ENCODE peak calls at places on chromosomes 12 and 14, in five cellular contexts. M, S, I, Z and K are unnamed samples.

GRCh38 chr12:6962285-6963015 is 8.0 kb downstream of the PHB2 start:
- DNase-seq in M (peak; percentile 58), I (no peak), Z (no peak), S (no peak), K (no peak)

GRCh38 chr14:70894868-70895267 is 12.4 kb upstream of the PCNX1 start:
- DNase-seq in S (no peak), I (no peak), M (no peak), Z (no peak), K (no peak)

GRCh38 chr12:124778411-124778810 is 85.3 kb downstream of the SCARB1 start:
- DNase-seq in I (no peak), S (no peak), Z (no peak), M (no peak), K (peak; percentile 56)

GRCh38 chr12:32891956-32892355 is 4.6 kb downstream of the PKP2 start:
- DNase-seq in M (peak; percentile 95), Z (no peak), S (peak; percentile 20), I (no peak), K (no peak)

GRCh38 chr12:76152161-76152807 is 67.8 kb upstream of the NAP1L1 start:
- DNase-seq in Z (peak; percentile 41), S (no peak), I (no peak), M (no peak), K (peak; percentile 47)

GRCh38 chr14:41607966-41608663 is 1.4 kb downstream of the LRFN5 start:
- DNase-seq in I (no peak), M (peak; percentile 78), Z (no peak), S (no peak), K (no peak)

GRCh38 chr12:1093166-1093751 is 102.2 kb downstream of the ERC1 start:
- DNase-seq in M (peak; percentile 85), Z (peak; percentile 29), S (peak; percentile 75), I (no peak), K (peak; percentile 48)

GRCh38 chr12:508795-509194 is 49.1 kb downstream of the B4GALNT3 start:
- DNase-seq in I (no peak), S (no peak), Z (no peak), M (no peak), K (no peak)

GRCh38 chr12:82470906-82471512 is 112.7 kb downstream of the METTL25 start:
- DNase-seq in S (no peak), Z (no peak), M (peak; percentile 17), I (no peak), K (no peak)

GRCh38 chr12:12470751-12471300 is 91.8 kb downstream of the DUSP16 start:
- DNase-seq in S (no peak), I (no peak), Z (no peak), M (no peak), K (no peak)

DNA sequence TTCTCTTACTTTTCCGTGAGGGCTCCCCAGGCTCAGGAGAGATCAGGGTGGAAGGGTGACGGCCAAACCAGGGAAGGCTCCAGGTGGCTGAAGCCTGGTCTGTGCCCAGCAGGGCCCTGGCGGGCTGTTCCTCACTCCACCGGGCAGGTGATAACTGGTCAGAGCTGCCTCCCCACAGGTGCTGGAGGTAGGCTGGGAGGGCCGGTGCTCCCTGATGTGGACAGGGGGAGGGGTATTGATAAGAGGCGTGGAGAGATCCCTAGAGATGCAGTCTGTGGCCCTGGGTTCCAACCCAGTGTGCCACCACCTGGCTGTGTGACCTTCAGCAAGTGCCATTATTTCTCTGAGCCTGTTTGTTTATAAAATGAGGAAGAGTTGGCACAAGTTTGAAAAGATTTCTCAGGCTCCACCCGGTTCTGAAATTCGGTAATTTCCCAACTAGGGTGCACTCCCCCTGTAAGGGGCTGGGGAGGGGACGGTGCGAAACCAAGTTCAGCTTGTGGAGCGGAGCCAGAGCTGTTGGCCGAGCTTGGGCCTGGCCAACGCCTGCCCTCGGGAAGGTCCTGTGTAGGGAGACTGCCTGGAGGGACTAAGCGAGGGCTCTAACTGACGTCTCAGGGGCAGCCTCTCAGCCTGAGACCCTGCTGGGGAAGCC is 999 bp upstream of the NR4A1 start:
- DNase-seq in M (peak; percentile 68), Z (no peak), I (no peak), S (no peak), K (no peak)
- TF ChIP-seq CTCF in M (no peak), Z (no peak), I (no peak), S (no peak), K (no peak)

DNA sequence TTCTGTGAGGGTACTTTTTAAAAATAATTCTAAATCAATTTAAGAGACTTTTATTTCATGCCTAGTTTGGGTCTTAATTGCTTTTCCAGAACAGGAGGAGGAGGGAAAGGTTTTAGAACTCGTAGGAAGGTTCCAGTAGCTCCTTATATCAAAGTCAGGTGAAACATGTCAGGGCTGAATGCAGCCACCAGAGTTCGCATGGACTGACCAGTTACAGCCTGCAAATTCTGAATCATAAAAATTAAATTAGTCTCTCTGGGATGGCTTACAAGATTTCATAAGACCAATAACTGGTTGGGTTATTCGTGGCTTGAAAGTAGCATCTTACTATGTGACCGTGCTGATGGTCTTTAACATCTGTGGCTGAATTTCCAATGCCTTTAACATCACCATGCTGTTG is 410 bp downstream of the BDKRB1 start:
- DNase-seq in Z (no peak), M (no peak), S (no peak), I (no peak), K (no peak)
- TF ChIP-seq CTCF in Z (no peak), M (no peak), S (no peak), I (no peak), K (no peak)

GRCh38 chr14:80637726-80638619 is 303.6 kb downstream of the CEP128 start:
- DNase-seq in S (no peak), M (no peak), I (no peak), Z (no peak), K (no peak)

GRCh38 chr14:80634106-80634758 is 307.3 kb downstream of the CEP128 start:
- DNase-seq in S (no peak), Z (no peak), I (no peak), M (no peak), K (no peak)

GRCh38 chr14:80638620-80639215 is 302.8 kb downstream of the CEP128 start:
- DNase-seq in S (peak; percentile 89), Z (no peak), M (no peak), I (no peak), K (no peak)

DNA sequence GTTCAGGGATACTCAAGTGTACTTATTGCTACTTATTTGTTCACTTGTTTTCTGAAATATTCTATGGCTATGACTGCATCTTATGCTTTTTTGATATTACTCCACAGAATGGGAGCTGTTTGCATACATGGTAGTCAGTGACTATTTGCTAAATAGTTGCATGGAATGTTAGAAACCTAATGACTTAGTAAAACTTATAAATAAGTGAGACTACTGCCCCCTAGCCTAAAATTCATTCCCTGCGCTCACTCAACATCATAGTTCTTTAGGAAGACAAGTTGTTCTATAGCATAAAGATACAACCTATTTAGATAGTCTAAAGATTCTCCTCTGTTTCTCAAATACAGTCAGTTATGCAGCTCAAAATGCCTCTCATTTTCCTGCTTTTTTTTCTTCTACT is 305.5 kb downstream of the CEP128 start:
- DNase-seq in S (peak; percentile 47), I (no peak), Z (no peak), M (peak; percentile 63), K (no peak)
- TF ChIP-seq CTCF in S (peak; percentile 15), I (no peak), Z (peak; percentile 11), M (peak; percentile 82), K (no peak)

GRCh38 chr14:77245820-77246219 is 25.2 kb downstream of the NGB start:
- DNase-seq in Z (no peak), S (no peak), M (peak; percentile 55), I (no peak), K (no peak)
- TF ChIP-seq CTCF in Z (no peak), S (no peak), M (peak; percentile 56), I (no peak), K (no peak)

GRCh38 chr14:93155667-93156066 is 29.0 kb downstream of the MOAP1 start:
- DNase-seq in M (no peak), S (no peak), Z (no peak), I (no peak), K (no peak)

GRCh38 chr14:93161411-93161940 is 23.2 kb downstream of the MOAP1 start:
- DNase-seq in S (no peak), Z (no peak), M (no peak), I (no peak), K (no peak)

GRCh38 chr14:93156693-93157369 is 27.9 kb downstream of the MOAP1 start:
- DNase-seq in I (no peak), M (no peak), Z (no peak), S (no peak), K (no peak)

GRCh38 chr14:93163570-93163969 is 21.1 kb downstream of the MOAP1 start:
- DNase-seq in Z (peak; percentile 35), M (no peak), S (no peak), I (no peak), K (peak; percentile 40)

DNA sequence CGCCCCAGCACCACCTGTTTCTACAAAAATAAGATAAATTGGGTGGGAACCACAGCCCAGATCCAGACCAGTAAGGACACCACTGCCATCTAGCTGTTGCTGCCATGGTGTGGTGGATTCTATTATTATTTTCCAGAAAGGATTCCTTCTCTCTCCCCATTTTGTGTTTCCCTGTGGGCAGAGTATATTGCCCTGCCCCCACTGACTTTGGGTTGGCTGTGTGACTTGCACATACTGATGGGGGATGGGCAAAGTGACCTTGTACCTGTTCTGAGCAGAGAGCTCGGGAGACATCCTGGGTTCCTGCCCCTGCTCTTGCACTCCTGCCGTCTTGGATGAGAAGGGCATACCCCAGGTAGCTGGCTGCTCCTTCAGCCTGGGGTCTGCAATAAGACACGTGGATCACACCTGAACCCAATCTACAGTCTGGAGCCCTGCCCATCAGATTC is 24.3 kb downstream of the MOAP1 start:
- DNase-seq in I (no peak), S (peak; percentile 62), Z (no peak), M (peak; percentile 73), K (no peak)
- TF ChIP-seq CTCF in I (no peak), S (peak; percentile 58), Z (no peak), M (peak; percentile 50), K (peak; percentile 39)

GRCh38 chr12:59620326-59620725 is 24.5 kb downstream of the SLC16A7 start:
- DNase-seq in Z (no peak), M (no peak), S (no peak), I (no peak), K (no peak)
- TF ChIP-seq CTCF in Z (no peak), M (no peak), S (no peak), I (no peak), K (no peak)

GRCh38 chr12:47744005-47744651 is 14.6 kb downstream of the RAPGEF3 start:
- DNase-seq in I (no peak), S (peak; percentile 39), Z (peak; percentile 54), M (peak; percentile 94), K (no peak)
- TF ChIP-seq CTCF in I (no peak), S (peak; percentile 65), Z (peak; percentile 62), M (peak; percentile 78), K (peak; percentile 69)

GRCh38 chr12:103586132-103586531 is 941 bp upstream of the STAB2 start:
- DNase-seq in I (no peak), S (no peak), M (no peak), Z (no peak), K (no peak)
- TF ChIP-seq CTCF in I (no peak), S (peak; percentile 6), M (no peak), Z (no peak), K (peak; percentile 11)

GRCh38 chr12:22283508-22283907 is 51.0 kb downstream of the ST8SIA1 start:
- DNase-seq in M (peak; percentile 13), S (no peak), Z (no peak), I (no peak), K (no peak)
- TF ChIP-seq CTCF in M (no peak), S (no peak), Z (no peak), I (no peak), K (no peak)

GRCh38 chr12:98373019-98373554 is 142.3 kb upstream of the TMPO start:
- DNase-seq in S (peak; percentile 61), M (peak; percentile 75), I (no peak), Z (peak; percentile 29), K (no peak)
- TF ChIP-seq CTCF in S (peak; percentile 83), M (peak; percentile 80), I (no peak), Z (no peak), K (peak; percentile 55)